ENCODE peak calls at places on chromosomes 13 and 19, in six cellular contexts. C is right lobe of liver, G is cardiac muscle cell, X is left lung, F is AG09319, Y is brain microvascular endothelial cell. W is an unnamed sample.

GRCh38 chr13:26220575-26220974 is 1.5 kb downstream of the RNF6 start:
- DNase-seq in C (no peak), G (peak), X (no peak), F (no peak), Y (peak), W (no peak)

GRCh38 chr13:66915596-66916185 is 314.4 kb downstream of the PCDH9 start:
- DNase-seq in C (no peak), G (peak), X (no peak), F (no peak), Y (peak), W (no peak)

GRCh38 chr13:36074659-36075058 is 56.5 kb downstream of the DCLK1 start:
- DNase-seq in C (no peak), G (peak), X (no peak), F (no peak), Y (no peak), W (no peak)

GRCh38 chr19:42497492-42498226 is 30.6 kb downstream of the CEACAM1 start:
- DNase-seq in C (peak), G (no peak), X (no peak), F (no peak), Y (no peak), W (no peak)

GRCh38 chr13:22897571-22898314 is 283.0 kb upstream of the SGCG start:
- DNase-seq in C (no peak), G (no peak), X (peak), F (no peak), Y (no peak), W (no peak)

GRCh38 chr13:93765811-93766210 is 539.2 kb downstream of the GPC6 start:
- DNase-seq in C (no peak), G (no peak), X (no peak), F (no peak), Y (no peak), W (no peak)

GRCh38 chr13:110620596-110620995 is 5.3 kb downstream of the NAXD start:
- DNase-seq in C (no peak), G (no peak), X (no peak), F (no peak), Y (no peak), W (no peak)

GRCh38 chr13:109093988-109094387 is 464.6 kb downstream of the MYO16 start:
- DNase-seq in C (no peak), G (no peak), X (no peak), F (no peak), Y (no peak), W (no peak)

GRCh38 chr13:88717946-88718345 is 1046.8 kb downstream of the SLITRK5 start:
- DNase-seq in C (no peak), G (no peak), X (peak), F (no peak), Y (no peak), W (no peak)

GRCh38 chr13:29771247-29771646 is 79.2 kb downstream of the UBL3 start:
- DNase-seq in C (no peak), G (peak), X (no peak), F (no peak), Y (no peak), W (no peak)
- TF ChIP-seq CTCF in C (peak), G (peak), X (peak), F (peak), Y (peak), W (peak)

DNA sequence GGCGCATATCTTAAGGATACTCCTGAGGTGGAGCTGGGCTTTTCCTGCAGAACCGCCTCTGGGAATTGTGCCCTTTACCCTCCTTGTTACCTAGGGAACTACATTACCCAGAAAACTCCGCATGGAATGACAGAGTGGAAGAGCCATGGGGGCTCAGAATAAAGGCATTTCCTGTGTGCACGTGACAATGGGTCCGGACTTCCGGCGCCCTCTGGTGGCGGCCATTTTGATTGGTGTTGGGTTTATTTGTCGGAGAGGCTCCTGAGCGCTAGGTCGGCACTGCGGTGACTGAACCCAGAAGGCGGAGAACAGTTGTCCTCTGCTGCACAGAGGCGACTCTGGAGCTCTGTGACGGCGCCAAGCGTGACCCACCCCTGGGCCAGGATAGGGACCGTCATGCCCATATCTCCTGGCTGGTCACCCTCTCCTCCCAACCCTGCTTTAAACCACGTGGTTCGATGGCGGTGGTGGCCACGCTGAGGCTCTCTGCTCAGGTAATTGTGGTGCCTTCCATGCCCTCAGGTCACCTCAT is at the start of gene ZNF587B:
- DNase-seq in C (peak), G (peak), X (peak), F (no peak), Y (peak), W (peak)
- TF ChIP-seq CTCF in C (peak), G (peak), X (peak), F (peak), Y (peak), W (peak)

GRCh38 chr19:3547767-3548282 is 8.9 kb downstream of the TEKTIP1 start:
- DNase-seq in C (peak), G (no peak), X (no peak), F (no peak), Y (no peak), W (no peak)
- TF ChIP-seq CTCF in C (no peak), G (no peak), X (no peak), F (no peak), Y (no peak), W (peak)

GRCh38 chr19:28465317-28466086 is 747.4 kb downstream of the UQCRFS1 start:
- DNase-seq in C (no peak), G (no peak), X (no peak), F (no peak), Y (no peak), W (no peak)
- TF ChIP-seq CTCF in C (no peak), G (no peak), X (no peak), F (no peak), Y (no peak), W (no peak)

GRCh38 chr19:55099557-55100506 is 17.6 kb downstream of the PPP1R12C start:
- DNase-seq in C (no peak), G (no peak), X (no peak), F (no peak), Y (peak), W (no peak)
- TF ChIP-seq CTCF in C (no peak), G (peak), X (no peak), F (no peak), Y (peak), W (no peak)

GRCh38 chr19:38316477-38317067 is 825 bp upstream of the YIF1B start:
- DNase-seq in C (no peak), G (no peak), X (no peak), F (no peak), Y (no peak), W (no peak)
- TF ChIP-seq CTCF in C (no peak), G (no peak), X (no peak), F (no peak), Y (no peak), W (no peak)

GRCh38 chr19:5052515-5052914 is 83.6 kb downstream of the KDM4B start:
- DNase-seq in C (no peak), G (no peak), X (peak), F (no peak), Y (no peak), W (no peak)
- TF ChIP-seq CTCF in C (no peak), G (peak), X (no peak), F (no peak), Y (peak), W (no peak)

GRCh38 chr19:45403781-45404556 is 900 bp downstream of the PPP1R13L start:
- DNase-seq in C (no peak), G (peak), X (peak), F (no peak), Y (peak), W (no peak)
- TF ChIP-seq CTCF in C (peak), G (peak), X (peak), F (peak), Y (peak), W (peak)

W was measured in CD14-positive monocyte.